ENCODE peak calls at places on chromosome 5, in eight cellular contexts. R, K, G, S, Y, N, F and D are unnamed samples.

GRCh38 chr5:147403659-147404640 is 105.9 kb downstream of the DPYSL3 start:
- DNase-seq in R (no peak), S (no peak), G (no peak), F (peak), Y (peak), K (peak), N (peak), D (peak)

GRCh38 chr5:73820321-73820720 is 194.3 kb downstream of the ARHGEF28 start:
- DNase-seq in S (no peak), R (no peak), F (no peak), N (no peak), G (no peak), K (no peak), Y (no peak), D (no peak)

GRCh38 chr5:177478711-177479646 is 5.5 kb upstream of the DBN1 start:
- DNase-seq in R (peak), F (no peak), S (peak), G (no peak), Y (peak), N (no peak), K (peak), D (peak)

GRCh38 chr5:6582507-6583048 is 50.3 kb downstream of the NSUN2 start:
- DNase-seq in G (peak), N (no peak), K (no peak), R (no peak), Y (no peak), F (no peak), S (no peak), D (no peak)

GRCh38 chr5:147391781-147392180 is 118.1 kb downstream of the DPYSL3 start:
- DNase-seq in F (peak), R (no peak), S (no peak), Y (peak), G (no peak), N (no peak), K (peak), D (peak)

GRCh38 chr5:180898621-180899246 is at the start of gene BTNL8:
- DNase-seq in G (no peak), N (no peak), Y (no peak), K (no peak), S (no peak), R (no peak), F (no peak), D (no peak)

GRCh38 chr5:127898551-127899213 is 184.9 kb upstream of the SLC12A2 start:
- DNase-seq in Y (no peak), S (no peak), G (no peak), R (no peak), N (no peak), F (no peak), K (peak), D (peak)

GRCh38 chr5:1789838-1790462 is 9.7 kb downstream of the MRPL36 start:
- DNase-seq in N (no peak), S (no peak), G (no peak), Y (peak), F (peak), K (peak), R (no peak), D (peak)

GRCh38 chr5:42949348-42950090 is 90.6 kb downstream of the ANXA2R start:
- DNase-seq in K (peak), Y (peak), R (peak), N (peak), G (no peak), S (peak), F (peak), D (peak)

GRCh38 chr5:150313921-150314716 is 11.4 kb upstream of the ARSI start:
- DNase-seq in K (no peak), R (no peak), N (no peak), S (no peak), Y (no peak), G (no peak), F (no peak), D (no peak)

GRCh38 chr5:65062684-65063083 is 294.0 kb downstream of the CWC27 start:
- DNase-seq in K (peak), F (peak), G (no peak), R (no peak), Y (peak), S (no peak), N (peak), D (peak)

GRCh38 chr5:141632650-141633049 is 4.0 kb downstream of the HDAC3 start:
- DNase-seq in K (no peak), N (no peak), F (no peak), R (no peak), S (no peak), G (no peak), Y (no peak), D (no peak)

GRCh38 chr5:54703091-54703490 is 185.5 kb downstream of the SNX18 start:
- DNase-seq in G (peak), R (no peak), F (peak), Y (peak), N (peak), S (no peak), K (peak), D (peak)

GRCh38 chr5:19406576-19407365 is 581.2 kb downstream of the CDH18 start:
- DNase-seq in G (no peak), S (no peak), F (no peak), N (no peak), K (no peak), Y (no peak), R (no peak), D (no peak)

GRCh38 chr5:94391996-94392395 is 226.4 kb downstream of the KIAA0825 start:
- DNase-seq in S (no peak), G (no peak), N (no peak), Y (no peak), K (no peak), R (no peak), F (no peak), D (no peak)

GRCh38 chr5:34552129-34552528 is 104.0 kb upstream of the RAI14 start:
- DNase-seq in F (no peak), Y (no peak), K (no peak), S (no peak), G (no peak), R (no peak), N (no peak), D (peak)

GRCh38 chr5:40932766-40933165 is 23.5 kb downstream of the C7 start:
- DNase-seq in F (no peak), K (no peak), S (no peak), N (no peak), R (no peak), G (no peak), Y (no peak), D (no peak)

GRCh38 chr5:133744030-133744645 is 131.8 kb upstream of the FSTL4 start:
- DNase-seq in G (no peak), F (no peak), Y (no peak), K (no peak), N (no peak), R (no peak), S (no peak), D (no peak)

GRCh38 chr5:54180616-54181015 is 129.8 kb downstream of the ARL15 start:
- DNase-seq in N (no peak), R (no peak), F (no peak), Y (peak), G (no peak), S (no peak), K (peak), D (peak)

GRCh38 chr5:131171276-131171815 is 602 bp downstream of the LYRM7 start:
- DNase-seq in K (no peak), F (peak), R (peak), S (peak), G (no peak), N (no peak), Y (no peak), D (no peak)

GRCh38 chr5:72559866-72560766 is 52.9 kb upstream of the ZNF366 start:
- DNase-seq in N (no peak), R (no peak), F (no peak), G (no peak), S (no peak), K (no peak), Y (no peak), D (peak)

GRCh38 chr5:76406014-76406413 is 2.9 kb downstream of the IQGAP2 start:
- DNase-seq in N (no peak), K (peak), F (no peak), R (no peak), S (no peak), G (no peak), Y (no peak), D (no peak)

GRCh38 chr5:88677943-88678779 is 204.8 kb downstream of the MEF2C start:
- DNase-seq in Y (no peak), G (no peak), N (no peak), S (no peak), R (no peak), F (no peak), K (no peak), D (no peak)

GRCh38 chr5:912356-913091 is 19.8 kb downstream of the TRIP13 start:
- DNase-seq in S (peak), Y (peak), N (peak), F (peak), K (peak), R (peak), G (peak), D (peak)

GRCh38 chr5:64947801-64948200 is 179.1 kb downstream of the CWC27 start:
- DNase-seq in S (no peak), Y (no peak), G (no peak), K (no peak), R (no peak), N (no peak), F (no peak), D (no peak)

GRCh38 chr5:59496524-59497134 is 396.9 kb downstream of the PDE4D start:
- DNase-seq in Y (no peak), K (peak), S (peak), F (no peak), G (no peak), N (no peak), R (no peak), D (peak)

GRCh38 chr5:143629871-143630658 is 181.9 kb upstream of the HMHB1 start:
- DNase-seq in N (no peak), R (no peak), K (peak), F (peak), G (no peak), S (no peak), Y (peak), D (peak)